ENCODE peak calls at places on chromosomes 2 and 18, in six cellular contexts. One of them, this sample, is unnamed.

GRCh38 chr18:36977121-36977520 is 148.2 kb downstream of the KIAA1328 start:
- DNase-seq in NT2/D1: no peak
- DNase-seq in IMR-90: no peak
- DNase-seq in GM23248: no peak
- DNase-seq in neuronal stem cell: no peak
- DNase-seq in PC-3: no peak
- DNase-seq in this sample: no peak

GRCh38 chr2:120287183-120288015 is 34.7 kb downstream of the RALB start:
- DNase-seq in NT2/D1: no peak
- DNase-seq in IMR-90: peak; percentile 96
- DNase-seq in GM23248: peak; percentile 97
- DNase-seq in neuronal stem cell: no peak
- DNase-seq in PC-3: peak; percentile 91
- DNase-seq in this sample: peak; percentile 67

GRCh38 chr2:240915526-240916335 is 9.6 kb downstream of the CROCC2 start:
- DNase-seq in NT2/D1: no peak
- DNase-seq in IMR-90: no peak
- DNase-seq in GM23248: no peak
- DNase-seq in neuronal stem cell: no peak
- DNase-seq in PC-3: no peak
- DNase-seq in this sample: no peak

GRCh38 chr2:85915606-85916303 is 27.0 kb upstream of the ST3GAL5 start:
- DNase-seq in NT2/D1: no peak
- DNase-seq in IMR-90: peak; percentile 13
- DNase-seq in GM23248: peak; percentile 38
- DNase-seq in neuronal stem cell: no peak
- DNase-seq in PC-3: no peak
- DNase-seq in this sample: peak; percentile 46

GRCh38 chr18:31633416-31634330 is 42.0 kb downstream of the TTR start:
- DNase-seq in NT2/D1: no peak
- DNase-seq in IMR-90: no peak
- DNase-seq in GM23248: no peak
- DNase-seq in neuronal stem cell: no peak
- DNase-seq in PC-3: no peak
- DNase-seq in this sample: no peak

GRCh38 chr2:170024721-170025120 is 153.2 kb upstream of the MYO3B start:
- DNase-seq in NT2/D1: no peak
- DNase-seq in IMR-90: no peak
- DNase-seq in GM23248: no peak
- DNase-seq in neuronal stem cell: no peak
- DNase-seq in PC-3: no peak
- DNase-seq in this sample: no peak

GRCh38 chr2:224691563-224691962 is 24.6 kb downstream of the CCDC195 start:
- DNase-seq in NT2/D1: no peak
- DNase-seq in IMR-90: peak; percentile 11
- DNase-seq in GM23248: no peak
- DNase-seq in neuronal stem cell: no peak
- DNase-seq in PC-3: peak; percentile 13
- DNase-seq in this sample: no peak

GRCh38 chr2:231614559-231615057 is 21.9 kb downstream of the TEX44 start:
- DNase-seq in NT2/D1: no peak
- DNase-seq in IMR-90: no peak
- DNase-seq in GM23248: no peak
- DNase-seq in neuronal stem cell: no peak
- DNase-seq in PC-3: no peak
- DNase-seq in this sample: no peak

GRCh38 chr2:28373854-28374253 is 18.8 kb upstream of the FOSL2 start:
- DNase-seq in NT2/D1: no peak
- DNase-seq in IMR-90: no peak
- DNase-seq in GM23248: no peak
- DNase-seq in neuronal stem cell: no peak
- DNase-seq in PC-3: peak; percentile 73
- DNase-seq in this sample: no peak

GRCh38 chr2:157592983-157593382 is 35.7 kb downstream of the ACVR1C start:
- DNase-seq in NT2/D1: no peak
- DNase-seq in IMR-90: peak; percentile 8
- DNase-seq in GM23248: peak; percentile 43
- DNase-seq in neuronal stem cell: no peak
- DNase-seq in PC-3: peak; percentile 57
- DNase-seq in this sample: peak; percentile 65

GRCh38 chr2:176056411-176056810 is 27.4 kb downstream of the EVX2 start:
- DNase-seq in NT2/D1: no peak
- DNase-seq in IMR-90: no peak
- DNase-seq in GM23248: no peak
- DNase-seq in neuronal stem cell: no peak
- DNase-seq in PC-3: no peak
- DNase-seq in this sample: no peak

GRCh38 chr2:5242751-5243150 is 449.4 kb upstream of the SOX11 start:
- DNase-seq in NT2/D1: no peak
- DNase-seq in IMR-90: no peak
- DNase-seq in GM23248: no peak
- DNase-seq in neuronal stem cell: no peak
- DNase-seq in PC-3: no peak
- DNase-seq in this sample: no peak

GRCh38 chr2:234978466-234979203 is 26.8 kb downstream of the SH3BP4 start:
- DNase-seq in NT2/D1: no peak
- DNase-seq in IMR-90: peak; percentile 61
- DNase-seq in GM23248: peak; percentile 76
- DNase-seq in neuronal stem cell: no peak
- DNase-seq in PC-3: peak; percentile 88
- DNase-seq in this sample: no peak

GRCh38 chr2:227816507-227817274 is 3.0 kb downstream of the CCL20 start:
- DNase-seq in NT2/D1: no peak
- DNase-seq in IMR-90: peak; percentile 27
- DNase-seq in GM23248: peak; percentile 16
- DNase-seq in neuronal stem cell: no peak
- DNase-seq in PC-3: no peak
- DNase-seq in this sample: peak; percentile 47

GRCh38 chr2:28471214-28471613 is 24.6 kb upstream of the PLB1 start:
- DNase-seq in NT2/D1: no peak
- DNase-seq in IMR-90: no peak
- DNase-seq in GM23248: no peak
- DNase-seq in neuronal stem cell: no peak
- DNase-seq in PC-3: no peak
- DNase-seq in this sample: no peak

GRCh38 chr2:2810504-2810903 is 479.4 kb upstream of the MYT1L start:
- DNase-seq in NT2/D1: no peak
- DNase-seq in IMR-90: no peak
- DNase-seq in GM23248: no peak
- DNase-seq in neuronal stem cell: no peak
- DNase-seq in PC-3: no peak
- DNase-seq in this sample: no peak

DNA sequence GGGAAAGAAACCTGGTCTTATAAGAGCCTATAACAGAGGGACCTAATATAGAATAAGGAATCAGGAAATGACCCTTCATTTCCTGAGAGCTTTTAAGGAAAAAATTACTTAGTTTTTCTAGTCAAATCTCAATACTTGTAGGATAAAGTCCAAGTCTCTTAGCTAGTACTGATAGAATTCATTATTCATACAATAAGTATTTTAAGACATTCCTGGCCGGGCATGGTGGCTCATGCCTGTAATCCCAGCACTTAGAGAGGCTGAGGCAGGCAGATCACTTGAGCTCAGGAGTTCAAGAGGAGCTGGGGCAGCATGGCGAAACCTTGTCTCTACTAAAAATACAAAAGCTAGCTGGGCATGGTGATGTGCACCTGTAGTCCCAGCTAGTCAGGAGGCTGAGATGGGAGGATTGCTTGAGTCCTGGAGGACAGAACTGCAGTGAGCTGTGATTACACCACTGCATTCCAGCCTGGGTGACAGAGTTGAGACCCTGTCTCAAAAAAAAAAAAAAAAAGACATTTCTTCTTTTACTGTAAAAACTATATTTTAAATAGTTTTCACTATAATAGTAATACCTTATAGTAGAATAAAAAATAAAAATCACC is 3.2 kb downstream of the RAB3GAP1 start:
- DNase-seq in NT2/D1: no peak
- DNase-seq in IMR-90: peak; percentile 81
- DNase-seq in GM23248: peak; percentile 87
- DNase-seq in neuronal stem cell: no peak
- DNase-seq in PC-3: peak; percentile 34
- DNase-seq in this sample: peak; percentile 80
- H3K9ac ChIP-seq in NT2/D1: no peak overlapping the region
- H3K9ac ChIP-seq in IMR-90: no peak overlapping the region
- H3K9ac ChIP-seq in GM23248: peak overlapping the region; percentile 12
- H3K9ac ChIP-seq in neuronal stem cell: no peak overlapping the region
- H3K9ac ChIP-seq in PC-3: no peak overlapping the region
- H3K9ac ChIP-seq in this sample: peak overlapping the region; percentile 19

GRCh38 chr2:33644215-33644614 is 45.1 kb upstream of the FAM98A start:
- DNase-seq in NT2/D1: no peak
- DNase-seq in IMR-90: no peak
- DNase-seq in GM23248: no peak
- DNase-seq in neuronal stem cell: no peak
- DNase-seq in PC-3: peak; percentile 58
- DNase-seq in this sample: no peak
- H3K4me3 ChIP-seq in NT2/D1: no peak overlapping the region
- H3K4me3 ChIP-seq in IMR-90: no peak overlapping the region
- H3K4me3 ChIP-seq in GM23248: no peak overlapping the region
- H3K4me3 ChIP-seq in neuronal stem cell: no peak overlapping the region
- H3K4me3 ChIP-seq in PC-3: no peak overlapping the region
- H3K4me3 ChIP-seq in this sample: no peak overlapping the region

DNA sequence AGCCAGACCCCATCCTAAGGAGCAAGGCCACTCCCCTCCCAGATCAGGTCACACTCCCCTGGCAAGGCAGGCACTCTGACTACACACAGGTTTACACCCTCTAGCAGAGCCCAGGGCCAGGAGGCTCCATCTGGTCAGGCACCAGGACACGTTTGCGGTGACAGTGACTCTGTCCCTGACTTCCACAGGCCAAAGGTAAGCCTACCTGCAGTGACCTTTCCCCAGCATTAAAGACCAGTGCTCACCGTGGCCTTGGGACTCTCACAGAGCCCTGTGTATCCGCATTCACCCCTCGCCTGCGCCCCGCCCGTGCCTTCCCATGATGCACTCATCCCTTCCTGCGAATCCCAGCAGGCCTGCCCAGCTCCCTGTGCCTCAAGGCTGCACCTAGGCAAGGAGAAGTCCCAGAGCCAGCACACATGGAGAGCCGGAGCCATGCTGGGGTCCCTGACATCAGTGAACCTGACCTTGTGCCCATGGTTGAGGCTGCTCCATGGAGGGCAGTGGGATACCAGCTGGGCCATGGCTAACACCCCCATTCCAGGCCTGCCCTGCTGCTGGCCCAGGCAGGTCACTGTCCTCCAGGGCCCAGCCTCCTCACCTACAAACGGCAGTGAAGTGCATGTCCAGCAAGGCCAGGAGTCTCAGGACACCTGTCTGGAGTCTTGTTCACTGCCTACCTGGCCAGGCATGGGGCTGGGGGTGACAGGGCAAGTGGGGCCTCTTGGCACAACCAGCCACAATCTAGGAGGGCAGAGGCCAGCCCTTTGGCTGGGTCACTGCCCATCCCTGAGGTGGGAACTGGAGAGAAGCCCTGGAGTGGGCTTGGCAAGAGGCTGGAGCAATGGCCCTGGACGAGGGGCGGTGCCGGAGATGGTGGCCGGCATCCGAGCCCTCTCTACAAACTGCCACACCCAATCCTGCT is 3.0 kb downstream of the NEURL3 start:
- DNase-seq in NT2/D1: no peak
- DNase-seq in IMR-90: no peak
- DNase-seq in GM23248: no peak
- DNase-seq in neuronal stem cell: no peak
- DNase-seq in PC-3: no peak
- DNase-seq in this sample: no peak
- H3K9ac ChIP-seq in NT2/D1: no peak overlapping the region
- H3K9ac ChIP-seq in IMR-90: no peak overlapping the region
- H3K9ac ChIP-seq in GM23248: no peak overlapping the region
- H3K9ac ChIP-seq in neuronal stem cell: peak overlapping the region; percentile 4
- H3K9ac ChIP-seq in PC-3: no peak overlapping the region
- H3K9ac ChIP-seq in this sample: no peak overlapping the region

GRCh38 chr2:201909348-201909747 is 103.0 kb downstream of the CDK15 start:
- DNase-seq in NT2/D1: no peak
- DNase-seq in IMR-90: peak; percentile 97
- DNase-seq in GM23248: peak; percentile 85
- DNase-seq in neuronal stem cell: no peak
- DNase-seq in PC-3: peak; percentile 34
- DNase-seq in this sample: peak; percentile 83
- H3K4me3 ChIP-seq in NT2/D1: no peak overlapping the region
- H3K4me3 ChIP-seq in IMR-90: peak overlapping the region; percentile 42
- H3K4me3 ChIP-seq in GM23248: peak overlapping the region; percentile 11
- H3K4me3 ChIP-seq in neuronal stem cell: no peak overlapping the region
- H3K4me3 ChIP-seq in PC-3: no peak overlapping the region
- H3K4me3 ChIP-seq in this sample: peak overlapping the region; percentile 48

GRCh38 chr2:201411421-201411820 is 39.8 kb downstream of the TRAK2 start:
- DNase-seq in NT2/D1: no peak
- DNase-seq in IMR-90: peak; percentile 30
- DNase-seq in GM23248: peak; percentile 64
- DNase-seq in neuronal stem cell: no peak
- DNase-seq in PC-3: no peak
- DNase-seq in this sample: peak; percentile 79
- H3K9ac ChIP-seq in NT2/D1: no peak overlapping the region
- H3K9ac ChIP-seq in IMR-90: no peak overlapping the region
- H3K9ac ChIP-seq in GM23248: no peak overlapping the region
- H3K9ac ChIP-seq in neuronal stem cell: no peak overlapping the region
- H3K9ac ChIP-seq in PC-3: no peak overlapping the region
- H3K9ac ChIP-seq in this sample: peak overlapping the region; percentile 32

This sample was measured in adipocyte.